ENCODE peak calls at places on chromosomes 13 and 19, in five cellular contexts. O, H, J, Y and L are unnamed samples.

GRCh38 chr19:39448271-39448670 is 2.9 kb downstream of the SUPT5H start:
- DNase-seq in O (no peak), H (no peak), J (no peak), Y (no peak), L (no peak)

GRCh38 chr19:16320987-16321386 is 3.6 kb upstream of the KLF2 start:
- DNase-seq in O (no peak), H (no peak), J (no peak), Y (no peak), L (no peak)

GRCh38 chr13:27171244-27171829 is at the start of gene USP12:
- DNase-seq in O (peak), H (no peak), J (no peak), Y (peak), L (no peak)

GRCh38 chr19:21482863-21483276 is 22.5 kb upstream of the ZNF429 start:
- DNase-seq in O (no peak), H (peak), J (no peak), Y (peak), L (peak)

GRCh38 chr19:16673226-16673625 is 12.3 kb downstream of the TMEM38A start:
- DNase-seq in O (no peak), H (no peak), J (no peak), Y (no peak), L (no peak)

GRCh38 chr13:21767032-21767431 is 96.2 kb downstream of the FGF9 start:
- DNase-seq in O (no peak), H (no peak), J (no peak), Y (no peak), L (no peak)

GRCh38 chr13:47426126-47426849 is 529.4 kb upstream of the HTR2A start:
- DNase-seq in O (no peak), H (no peak), J (peak), Y (no peak), L (no peak)

GRCh38 chr19:7870571-7871279 is 3.5 kb downstream of the PRR36 start:
- DNase-seq in O (peak), H (peak), J (no peak), Y (peak), L (no peak)

GRCh38 chr13:114151565-114152284 is 19.3 kb upstream of the RASA3 start:
- DNase-seq in O (no peak), H (no peak), J (no peak), Y (no peak), L (peak)
- TF ChIP-seq CTCF in O (no peak), H (no peak), J (no peak), Y (no peak), L (no peak)

DNA sequence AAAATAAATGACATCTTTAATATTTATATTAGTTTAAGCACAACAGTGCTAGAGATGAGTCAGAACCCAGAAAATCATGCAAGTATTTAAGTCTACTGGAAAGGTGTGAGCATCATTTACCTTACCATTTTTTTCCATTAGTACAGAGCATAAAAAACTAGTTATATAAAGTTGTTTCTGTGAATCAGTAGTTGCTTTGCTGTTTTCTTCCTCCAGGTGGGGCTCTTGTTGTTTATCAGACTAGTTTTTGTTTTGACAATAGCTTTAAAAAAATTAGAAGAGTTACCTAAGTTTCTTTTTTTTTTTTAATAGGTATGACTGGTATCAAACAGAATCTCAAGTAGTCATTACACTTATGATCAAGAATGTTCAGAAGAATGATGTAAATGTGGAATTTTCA is 12.7 kb downstream of the SUGT1 start:
- DNase-seq in O (no peak), H (peak), J (no peak), Y (no peak), L (no peak)
- TF ChIP-seq CTCF in O (peak), H (peak), J (peak), Y (no peak), L (peak)

DNA sequence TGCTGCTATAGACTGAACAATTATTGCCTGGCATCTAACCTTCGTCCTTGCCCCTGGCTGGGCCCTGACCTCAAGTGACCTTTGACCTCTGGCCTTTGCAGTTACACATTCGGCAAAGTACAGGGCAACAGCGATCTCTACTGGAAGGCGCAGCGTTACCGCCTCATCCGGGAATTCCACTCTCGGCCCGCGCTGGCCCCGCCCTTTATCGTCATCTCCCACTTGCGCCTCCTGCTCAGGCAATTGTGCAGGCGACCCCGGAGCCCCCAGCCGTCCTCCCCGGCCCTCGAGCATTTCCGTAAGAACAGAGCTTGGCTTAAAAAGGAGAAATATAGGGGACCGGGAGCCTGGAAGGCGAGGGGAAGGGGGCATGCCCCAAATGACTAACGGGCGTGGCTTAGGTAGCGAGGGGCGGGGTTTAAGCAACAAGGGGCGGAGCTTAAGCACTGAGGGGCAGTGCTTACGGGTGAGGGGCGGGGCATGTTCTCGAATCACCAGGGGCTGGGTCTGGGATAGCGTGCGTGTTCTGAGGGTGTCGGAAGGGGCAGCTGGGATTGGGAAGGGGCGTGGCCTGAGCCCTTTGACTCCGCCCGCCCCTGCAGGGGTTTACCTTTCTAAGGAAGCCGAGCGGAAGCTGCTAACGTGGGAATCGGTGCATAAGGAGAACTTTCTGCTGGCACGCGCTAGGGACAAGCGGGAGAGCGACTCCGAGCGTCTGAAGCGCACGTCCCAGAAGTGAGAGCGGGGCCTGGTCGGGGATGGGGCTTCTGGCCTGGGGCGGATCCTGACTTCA is 52.7 kb downstream of the TRPM4 start:
- DNase-seq in O (peak), H (peak), J (no peak), Y (peak), L (no peak)
- TF ChIP-seq CTCF in O (peak), H (peak), J (no peak), Y (no peak), L (no peak)

GRCh38 chr19:33813391-33814101 is 16.9 kb downstream of the KCTD15 start:
- DNase-seq in O (no peak), H (no peak), J (no peak), Y (no peak), L (peak)
- TF ChIP-seq CTCF in O (no peak), H (no peak), J (no peak), Y (no peak), L (no peak)

DNA sequence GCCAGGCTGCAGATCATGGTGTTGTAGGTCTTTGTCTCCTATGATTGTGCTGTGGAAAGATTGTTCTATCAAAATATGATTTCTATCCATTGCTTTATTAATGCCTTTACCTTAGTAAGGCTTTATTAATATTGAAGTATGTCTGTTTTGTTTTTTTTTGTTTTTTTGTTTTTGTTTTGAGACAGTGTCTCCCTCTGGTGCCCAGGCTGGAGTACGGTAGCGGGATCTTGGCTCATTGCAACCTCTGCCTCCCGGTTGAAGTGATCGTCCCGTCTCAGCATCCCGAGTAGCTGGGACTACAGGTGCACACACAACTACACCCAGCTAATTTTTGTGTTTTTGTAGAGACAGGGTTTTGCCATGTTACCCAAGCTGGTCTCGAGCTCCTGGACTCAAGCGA is 7.7 kb downstream of the IRGC start:
- DNase-seq in O (no peak), H (no peak), J (no peak), Y (no peak), L (no peak)
- TF ChIP-seq CTCF in O (no peak), H (peak), J (peak), Y (no peak), L (no peak)

DNA sequence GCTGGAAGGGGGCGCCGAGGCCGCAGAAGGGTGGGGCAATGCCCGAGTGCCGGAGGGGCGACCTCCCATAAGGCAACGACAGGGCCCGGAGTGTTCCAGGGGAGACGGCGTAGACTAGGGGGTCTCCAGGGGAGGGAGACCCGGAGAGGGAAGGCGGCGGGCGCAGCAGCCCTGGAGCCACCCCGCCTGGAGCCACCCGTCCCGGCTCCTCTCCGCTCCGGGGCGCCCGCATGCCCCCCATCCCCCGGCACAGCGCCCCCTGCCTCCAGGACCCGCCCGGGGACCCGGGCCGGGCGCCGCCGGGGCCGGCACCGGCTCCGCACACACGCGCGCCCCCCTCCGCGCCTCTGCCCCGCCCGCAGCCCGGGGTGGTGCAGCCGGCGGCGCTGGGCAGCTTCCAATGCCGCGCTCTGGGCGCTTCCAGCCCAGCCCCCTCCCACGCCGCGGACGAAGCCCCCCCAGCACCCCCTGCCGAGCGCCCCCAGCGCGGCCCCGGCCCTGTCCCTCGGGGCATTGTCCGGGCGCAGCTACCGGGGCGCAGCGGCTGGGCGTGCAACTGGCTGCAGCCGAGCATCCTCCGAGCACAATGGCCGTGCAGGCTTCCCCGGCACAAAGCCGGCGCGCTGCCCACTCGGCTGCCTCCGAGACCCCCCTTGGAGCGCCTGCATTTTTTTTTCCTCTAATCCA is 519 bp downstream of the PTPRS start:
- DNase-seq in O (peak), H (peak), J (no peak), Y (no peak), L (no peak)
- TF ChIP-seq CTCF in O (no peak), H (peak), J (no peak), Y (no peak), L (no peak)